ENCODE peak calls at places on chromosomes 3 and 15, in eight cellular contexts. W is A549, T is WTC11, I is foreskin fibroblast, H is GM20000, A is NB4, E is lower leg skin, V is lung. J is an unnamed sample.
A peak's percentile ranks its signal among the peaks of the same experiment; 100 is the strongest.

GRCh38 chr3:64705946-64706345 is 18.1 kb upstream of the ADAMTS9 start:
- DNase-seq in W (no peak), T (no peak), I (no peak), H (no peak), A (no peak), E (no peak), V (no peak), J (no peak)

GRCh38 chr3:142888484-142889262 is at the start of gene PCOLCE2:
- DNase-seq in W (peak; percentile 66), T (peak; percentile 69), I (peak; percentile 49), H (peak; percentile 51), A (peak; percentile 74), E (no peak), V (no peak), J (peak; percentile 75)

GRCh38 chr3:131174752-131175151 is 148.1 kb downstream of the NEK11 start:
- DNase-seq in W (no peak), T (no peak), I (peak; percentile 33), H (peak; percentile 15), A (peak; percentile 77), E (no peak), V (no peak), J (no peak)

GRCh38 chr15:98954411-98954810 is 53.2 kb downstream of the PGPEP1L start:
- DNase-seq in W (no peak), T (no peak), I (peak; percentile 94), H (no peak), A (no peak), E (peak; percentile 91), V (peak; percentile 52), J (no peak)

GRCh38 chr3:74561881-74562280 is 52.6 kb downstream of the CNTN3 start:
- DNase-seq in W (no peak), T (no peak), I (peak; percentile 40), H (no peak), A (no peak), E (no peak), V (no peak), J (no peak)

GRCh38 chr3:115513411-115513800 is 109.9 kb upstream of the GAP43 start:
- DNase-seq in W (no peak), T (no peak), I (no peak), H (no peak), A (no peak), E (no peak), V (no peak), J (no peak)

GRCh38 chr15:51092480-51092879 is 2.2 kb downstream of the TNFAIP8L3 start:
- DNase-seq in W (no peak), T (no peak), I (no peak), H (no peak), A (no peak), E (no peak), V (no peak), J (no peak)

GRCh38 chr3:48305396-48305795 is 28.1 kb downstream of the SPINK8 start:
- DNase-seq in W (no peak), T (no peak), I (no peak), H (no peak), A (no peak), E (no peak), V (no peak), J (no peak)

GRCh38 chr15:59116141-59116540 is 11.2 kb downstream of the CCNB2 start:
- DNase-seq in W (no peak), T (no peak), I (peak; percentile 40), H (no peak), A (no peak), E (no peak), V (no peak), J (no peak)

GRCh38 chr3:20648294-20648693 is 462.3 kb upstream of the SGO1 start:
- DNase-seq in W (no peak), T (no peak), I (peak; percentile 93), H (no peak), A (peak; percentile 18), E (no peak), V (no peak), J (no peak)

GRCh38 chr3:33392703-33393125 is 47.5 kb downstream of the UBP1 start:
- DNase-seq in W (peak; percentile 77), T (no peak), I (peak; percentile 95), H (no peak), A (no peak), E (no peak), V (no peak), J (no peak)

GRCh38 chr15:85412956-85413854 is 32.8 kb downstream of the AKAP13 start:
- DNase-seq in W (peak; percentile 98), T (no peak), I (peak; percentile 94), H (peak; percentile 89), A (peak; percentile 90), E (peak; percentile 92), V (peak; percentile 50), J (no peak)

GRCh38 chr3:142263126-142263525 is 37.7 kb upstream of the GK5 start:
- DNase-seq in W (no peak), T (no peak), I (no peak), H (no peak), A (no peak), E (no peak), V (no peak), J (no peak)

GRCh38 chr15:40957581-40958051 is 4.3 kb downstream of the CHAC1 start:
- DNase-seq in W (no peak), T (no peak), I (peak; percentile 31), H (no peak), A (no peak), E (no peak), V (no peak), J (no peak)

GRCh38 chr3:152466784-152467183 is 198.1 kb downstream of the MBNL1 start:
- DNase-seq in W (peak; percentile 15), T (no peak), I (peak; percentile 85), H (no peak), A (peak; percentile 50), E (no peak), V (no peak), J (no peak)

GRCh38 chr15:66965201-66965900 is 100.1 kb upstream of the SMAD3 start:
- DNase-seq in W (no peak), T (no peak), I (no peak), H (no peak), A (no peak), E (peak; percentile 43), V (no peak), J (no peak)

GRCh38 chr3:117404756-117405155 is 695.2 kb downstream of the TUSC7 start:
- DNase-seq in W (no peak), T (no peak), I (no peak), H (no peak), A (no peak), E (no peak), V (no peak), J (no peak)

GRCh38 chr3:117409256-117409655 is 699.7 kb downstream of the TUSC7 start:
- DNase-seq in W (no peak), T (no peak), I (peak; percentile 3), H (no peak), A (no peak), E (no peak), V (no peak), J (no peak)

GRCh38 chr3:117409701-117410459 is 700.3 kb downstream of the TUSC7 start:
- DNase-seq in W (no peak), T (no peak), I (peak; percentile 77), H (no peak), A (no peak), E (no peak), V (no peak), J (no peak)

GRCh38 chr3:117408811-117409210 is 699.2 kb downstream of the TUSC7 start:
- DNase-seq in W (no peak), T (no peak), I (peak; percentile 76), H (no peak), A (no peak), E (no peak), V (no peak), J (no peak)

DNA sequence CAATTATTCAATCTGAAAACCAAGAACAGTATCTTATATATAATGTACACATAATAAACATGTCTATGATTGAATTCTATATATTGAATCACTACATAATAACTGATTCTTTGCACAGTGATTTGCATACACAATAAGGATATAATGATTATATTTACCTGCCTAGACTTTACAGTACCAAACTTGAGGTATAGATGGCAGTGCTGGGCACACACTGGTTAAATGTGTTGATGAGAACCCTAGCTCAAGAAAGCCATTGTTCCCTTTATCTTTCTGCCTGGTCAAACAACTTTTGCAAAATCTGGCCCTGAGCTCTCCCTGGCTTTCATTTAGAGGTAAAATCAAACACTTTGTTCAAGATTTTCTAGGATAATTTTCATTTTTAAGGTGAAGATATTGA is 697.7 kb downstream of the TUSC7 start:
- DNase-seq in W (peak; percentile 30), T (no peak), I (peak; percentile 57), H (peak; percentile 6), A (peak; percentile 15), E (no peak), V (no peak), J (no peak)
- TF ChIP-seq CTCF in W (peak; percentile 28), T (peak; percentile 31), I (no peak), H (peak; percentile 8), A (no peak), E (no peak), V (no peak), J (peak; percentile 64)

DNA sequence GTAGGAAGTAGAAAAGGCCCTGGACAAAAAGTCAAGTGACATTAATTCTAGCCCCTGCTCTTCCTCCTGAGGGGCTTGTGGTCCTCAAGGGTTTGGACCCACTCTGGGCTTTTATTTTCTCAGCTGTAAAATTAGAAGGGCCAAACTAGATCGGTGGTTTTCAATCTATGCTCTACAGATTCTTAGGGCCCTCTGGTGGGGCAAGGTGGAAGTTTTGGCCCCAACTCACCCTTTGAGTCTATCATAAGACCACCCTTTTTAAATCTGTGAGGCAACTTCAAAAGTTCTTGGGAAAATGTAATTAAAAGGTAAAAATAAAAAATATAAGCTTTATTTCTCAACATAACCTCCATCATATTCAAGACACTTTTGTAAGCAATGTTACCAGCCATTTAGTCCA is 25.6 kb upstream of the CFAP161 start:
- DNase-seq in W (no peak), T (peak; percentile 42), I (no peak), H (no peak), A (peak; percentile 25), E (no peak), V (no peak), J (no peak)
- TF ChIP-seq CTCF in W (peak; percentile 26), T (no peak), I (peak; percentile 55), H (peak; percentile 43), A (peak; percentile 61), E (no peak), V (no peak), J (peak; percentile 72)

GRCh38 chr15:73866881-73867410 is 6.4 kb upstream of the TBC1D21 start:
- DNase-seq in W (no peak), T (peak; percentile 67), I (no peak), H (no peak), A (peak; percentile 10), E (peak; percentile 46), V (no peak), J (peak; percentile 44)
- TF ChIP-seq CTCF in W (no peak), T (no peak), I (no peak), H (no peak), A (peak; percentile 40), E (no peak), V (no peak), J (no peak)

GRCh38 chr3:89565098-89565497 is 457.7 kb downstream of the EPHA3 start:
- DNase-seq in W (no peak), T (no peak), I (peak; percentile 52), H (no peak), A (no peak), E (no peak), V (no peak), J (no peak)

GRCh38 chr3:89558711-89559110 is 451.3 kb downstream of the EPHA3 start:
- DNase-seq in W (no peak), T (no peak), I (no peak), H (no peak), A (no peak), E (no peak), V (no peak), J (no peak)

GRCh38 chr3:89560546-89560945 is 453.1 kb downstream of the EPHA3 start:
- DNase-seq in W (no peak), T (no peak), I (peak; percentile 16), H (no peak), A (no peak), E (no peak), V (no peak), J (no peak)

GRCh38 chr3:89562373-89562772 is 455.0 kb downstream of the EPHA3 start:
- DNase-seq in W (no peak), T (no peak), I (peak; percentile 45), H (no peak), A (peak; percentile 5), E (no peak), V (no peak), J (no peak)
- TF ChIP-seq CTCF in W (no peak), T (no peak), I (no peak), H (no peak), A (no peak), E (no peak), V (no peak), J (no peak)

J was measured in type B pancreatic cell.